ENCODE peak calls at places on chromosomes 4 and X, in five cellular contexts. A is colonic mucosa, R is lung, C is AG09319, N is cardiac muscle cell. S is an unnamed sample.

GRCh38 chrX:73562458-73562857 is 539 bp upstream of the CHIC1 start:
- DNase-seq in R (no peak), C (no peak), N (no peak), A (no peak), S (no peak)

GRCh38 chr4:80006935-80007744 is 65.9 kb downstream of the ANTXR2 start:
- DNase-seq in A (no peak), R (no peak), N (no peak), C (no peak), S (no peak)

GRCh38 chr4:11404431-11404830 is 24.3 kb downstream of the HS3ST1 start:
- DNase-seq in A (no peak), R (no peak), C (no peak), N (no peak), S (no peak)

GRCh38 chr4:41532880-41533279 is 5.1 kb upstream of the LIMCH1 start:
- DNase-seq in C (no peak), A (no peak), N (no peak), R (no peak), S (no peak)

GRCh38 chr4:163415668-163416067 is 57.9 kb downstream of the TKTL2 start:
- DNase-seq in R (no peak), A (no peak), N (no peak), C (no peak), S (no peak)

GRCh38 chr4:30839583-30840520 is 119.7 kb downstream of the PCDH7 start:
- DNase-seq in N (no peak), C (no peak), A (no peak), R (no peak), S (no peak)

GRCh38 chrX:118383120-118383519 is 37.2 kb downstream of the WDR44 start:
- DNase-seq in A (no peak), N (no peak), C (no peak), R (no peak), S (no peak)

GRCh38 chrX:17805120-17805519 is 56.0 kb downstream of the RAI2 start:
- DNase-seq in A (no peak), N (no peak), C (no peak), R (no peak), S (no peak)

GRCh38 chr4:38804654-38805295 is at the start of gene TLR1:
- DNase-seq in A (no peak), C (peak), N (peak), R (no peak), S (no peak)

GRCh38 chr4:129342820-129343219 is 246.9 kb downstream of the C4orf33 start:
- DNase-seq in A (no peak), C (peak), R (no peak), N (no peak), S (no peak)

GRCh38 chr4:121777625-121778024 is 12.7 kb upstream of the SMIM43 start:
- DNase-seq in A (no peak), C (no peak), N (no peak), R (no peak), S (no peak)

GRCh38 chrX:110588164-110588563 is 207.5 kb downstream of the CHRDL1 start:
- DNase-seq in R (no peak), A (no peak), C (no peak), N (peak), S (no peak)

GRCh38 chr4:30073001-30073710 is 647.0 kb upstream of the PCDH7 start:
- DNase-seq in N (no peak), C (no peak), R (no peak), A (no peak), S (no peak)

GRCh38 chr4:22202351-22203343 is 254.1 kb upstream of the KCNIP4 start:
- DNase-seq in N (no peak), C (no peak), A (peak), R (no peak), S (no peak)

GRCh38 chr4:176451441-176451840 is 131.7 kb downstream of the SPCS3 start:
- DNase-seq in A (no peak), C (no peak), N (no peak), R (no peak), S (no peak)

GRCh38 chr4:162116085-162116784 is 47.6 kb downstream of the FSTL5 start:
- DNase-seq in A (no peak), N (no peak), C (no peak), R (no peak), S (no peak)

GRCh38 chr4:155299103-155299502 is 77.7 kb downstream of the MAP9 start:
- DNase-seq in R (no peak), N (no peak), C (no peak), A (no peak), S (no peak)

GRCh38 chr4:52317361-52317879 is 266.3 kb downstream of the SPATA18 start:
- DNase-seq in A (no peak), C (no peak), N (no peak), R (no peak), S (no peak)

GRCh38 chr4:168451331-168451730 is 29.0 kb downstream of the DDX60L start:
- DNase-seq in R (no peak), N (no peak), C (no peak), A (no peak), S (no peak)

GRCh38 chrX:139293991-139294390 is 236.5 kb upstream of the F9 start:
- DNase-seq in C (no peak), A (no peak), N (no peak), R (no peak), S (no peak)

GRCh38 chr4:128322986-128323385 is 35.4 kb upstream of the PGRMC2 start:
- DNase-seq in R (no peak), N (no peak), C (no peak), A (no peak), S (no peak)

GRCh38 chr4:3451956-3452355 is 10.2 kb downstream of the HGFAC start:
- DNase-seq in R (no peak), C (peak), N (no peak), A (no peak), S (no peak)

GRCh38 chr4:82797591-82798081 is 960 bp downstream of the SCD5 start:
- DNase-seq in N (peak), A (no peak), R (no peak), C (no peak), S (peak)

GRCh38 chr4:155338196-155338595 is 38.6 kb downstream of the MAP9 start:
- DNase-seq in N (no peak), R (no peak), C (no peak), A (no peak), S (no peak)

GRCh38 chr4:74056114-74056857 is 17.8 kb upstream of the CXCL3 start:
- DNase-seq in C (no peak), N (no peak), R (no peak), A (no peak), S (no peak)

GRCh38 chr4:134650461-134650860 is 448.9 kb upstream of the PABPC4L start:
- DNase-seq in A (no peak), N (no peak), C (no peak), R (no peak), S (no peak)
- TF ChIP-seq CTCF in A (no peak), N (no peak), C (no peak), R (no peak), S (no peak)

DNA sequence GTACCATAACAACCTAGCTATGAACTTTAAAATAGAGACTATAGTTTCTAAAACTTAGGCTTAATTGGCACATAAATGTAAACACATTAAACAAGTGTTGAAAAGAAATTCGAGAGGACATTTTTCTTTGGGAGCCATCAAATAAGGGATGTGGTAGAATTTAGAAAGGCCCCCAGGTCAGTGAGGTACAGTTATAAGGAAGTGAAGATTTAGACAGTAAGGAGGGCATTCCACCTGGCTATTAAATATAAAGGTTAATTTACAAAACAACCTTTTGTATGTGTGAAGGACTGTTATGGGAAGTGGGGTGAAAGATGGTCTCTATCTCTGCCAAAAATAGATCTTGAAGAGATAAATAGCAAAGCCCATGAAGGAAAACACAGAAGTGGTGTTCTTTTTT is 83.9 kb downstream of the AFF1 start:
- DNase-seq in A (no peak), C (no peak), R (no peak), N (no peak), S (no peak)
- TF ChIP-seq CTCF in A (no peak), C (no peak), R (no peak), N (no peak), S (no peak)

DNA sequence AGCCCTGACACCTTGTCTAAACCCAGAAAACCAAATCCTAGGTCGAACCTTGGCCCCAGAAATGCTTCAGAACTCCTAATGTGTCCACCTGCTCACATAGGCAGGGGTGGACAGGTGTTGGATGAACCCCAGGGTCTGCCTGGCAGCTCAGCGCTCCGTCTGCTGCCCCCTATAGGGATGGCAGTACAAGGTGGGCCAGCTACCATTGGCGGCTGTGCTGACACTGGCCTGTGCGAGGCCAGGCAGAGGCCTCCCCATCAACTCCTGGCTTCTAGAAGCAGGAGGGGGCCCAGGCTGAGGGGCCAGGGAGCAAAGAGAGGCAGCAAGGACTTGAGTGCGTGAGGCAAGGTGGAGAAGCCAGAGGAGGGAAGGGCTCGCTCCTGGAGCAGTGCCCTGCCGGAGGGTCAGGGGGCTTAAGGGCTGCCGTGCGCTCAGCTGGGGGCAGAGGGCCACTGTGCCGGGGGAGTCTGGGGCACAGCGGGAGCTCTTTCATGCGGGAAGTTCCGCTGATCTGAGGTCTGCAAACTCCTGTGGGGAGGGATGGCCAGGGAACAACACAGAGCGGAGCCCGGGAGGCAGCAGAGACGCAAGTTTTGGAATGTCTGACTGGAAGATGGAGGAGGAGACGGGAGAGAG is 20.6 kb downstream of the CCNQ start:
- DNase-seq in C (no peak), A (no peak), N (no peak), R (no peak), S (no peak)
- TF ChIP-seq CTCF in C (no peak), A (no peak), N (no peak), R (no peak), S (no peak)

DNA sequence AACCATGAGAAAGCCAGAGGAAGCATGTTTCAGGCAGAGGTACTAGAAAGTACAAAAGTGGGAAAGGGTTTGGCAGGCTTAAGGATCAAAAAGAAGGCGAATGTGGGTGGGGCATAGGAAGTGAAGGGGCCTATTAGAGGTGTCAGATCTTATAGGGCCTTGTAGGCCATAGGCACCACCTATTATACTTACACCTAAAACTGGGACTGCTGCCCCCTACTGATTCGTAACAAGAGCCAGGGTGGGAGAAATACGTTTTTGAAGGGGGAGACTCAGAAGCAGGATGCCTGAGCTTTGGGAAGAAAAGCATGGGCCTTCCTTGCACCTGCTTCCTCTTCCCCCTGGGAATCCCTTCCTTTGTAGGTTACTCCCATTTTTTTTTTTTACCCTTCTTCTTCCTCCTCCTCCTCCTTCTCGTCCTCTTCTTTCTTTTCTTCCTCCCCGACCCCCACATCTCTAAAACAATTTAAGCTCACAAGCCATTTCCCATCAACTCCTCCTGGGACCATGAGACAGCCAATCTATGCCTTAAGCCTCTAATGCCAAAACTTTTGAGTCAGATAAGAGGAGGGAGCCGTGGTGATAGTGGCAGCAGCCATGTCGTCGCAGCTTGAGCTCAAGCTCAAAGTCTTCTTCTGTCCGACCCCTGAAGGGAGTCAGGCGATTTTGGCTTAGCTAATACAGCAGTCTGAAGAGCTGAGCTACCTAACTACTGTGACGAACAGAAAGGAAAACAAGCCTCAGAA is 40.8 kb upstream of the GPC3 start:
- DNase-seq in C (no peak), N (peak), R (no peak), A (no peak), S (no peak)
- TF ChIP-seq CTCF in C (no peak), N (no peak), R (no peak), A (no peak), S (no peak)

DNA sequence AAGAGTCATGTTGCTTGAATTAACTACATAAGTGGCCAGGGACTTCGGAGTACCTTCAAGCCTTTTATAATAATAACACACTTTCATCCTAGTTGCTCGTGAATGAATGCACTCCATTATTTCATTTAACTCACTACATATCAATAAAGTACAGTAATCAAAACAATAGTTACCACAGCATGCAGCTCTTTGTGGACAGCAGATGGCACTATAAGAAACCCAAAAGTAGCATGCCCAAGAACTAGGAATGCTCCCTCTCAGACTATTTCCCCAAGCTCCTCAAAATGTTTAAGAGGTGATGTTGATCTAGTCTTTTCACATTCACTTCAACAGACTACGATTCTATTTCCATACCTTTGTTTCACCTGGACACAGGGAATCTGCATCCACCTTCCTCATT is 500.8 kb upstream of the DIAPH2 start:
- DNase-seq in N (no peak), A (no peak), R (no peak), C (no peak), S (no peak)
- TF ChIP-seq CTCF in N (peak), A (no peak), R (no peak), C (peak), S (no peak)

GRCh38 chr4:173044340-173044739 is 124.3 kb upstream of the GALNT7 start:
- DNase-seq in R (no peak), A (no peak), N (no peak), C (no peak), S (no peak)

GRCh38 chr4:173046818-173047217 is 121.8 kb upstream of the GALNT7 start:
- DNase-seq in A (no peak), C (no peak), R (no peak), N (no peak), S (no peak)

GRCh38 chr4:173051697-173052096 is 116.9 kb upstream of the GALNT7 start:
- DNase-seq in C (no peak), A (no peak), N (no peak), R (no peak), S (no peak)

GRCh38 chr4:173041482-173041881 is 127.1 kb upstream of the GALNT7 start:
- DNase-seq in N (no peak), R (no peak), A (no peak), C (no peak), S (no peak)

GRCh38 chr4:173046144-173046543 is 122.5 kb upstream of the GALNT7 start:
- DNase-seq in R (no peak), C (no peak), A (no peak), N (no peak), S (no peak)
- TF ChIP-seq CTCF in R (no peak), C (no peak), A (no peak), N (no peak), S (no peak)

GRCh38 chrX:9501362-9501761 is 36.5 kb downstream of the TBL1X start:
- DNase-seq in C (no peak), R (no peak), N (no peak), A (no peak), S (no peak)
- TF ChIP-seq CTCF in C (no peak), R (no peak), N (no peak), A (no peak), S (no peak)

GRCh38 chrX:95823796-95824195 is 860.8 kb upstream of the DIAPH2 start:
- DNase-seq in A (no peak), R (no peak), C (no peak), N (no peak), S (no peak)
- TF ChIP-seq CTCF in A (no peak), R (no peak), C (no peak), N (no peak), S (no peak)

GRCh38 chrX:108020631-108021030 is 24.2 kb upstream of the VSIG1 start:
- DNase-seq in C (no peak), N (peak), A (no peak), R (no peak), S (no peak)
- TF ChIP-seq CTCF in C (peak), N (peak), A (peak), R (peak), S (no peak)

DNA sequence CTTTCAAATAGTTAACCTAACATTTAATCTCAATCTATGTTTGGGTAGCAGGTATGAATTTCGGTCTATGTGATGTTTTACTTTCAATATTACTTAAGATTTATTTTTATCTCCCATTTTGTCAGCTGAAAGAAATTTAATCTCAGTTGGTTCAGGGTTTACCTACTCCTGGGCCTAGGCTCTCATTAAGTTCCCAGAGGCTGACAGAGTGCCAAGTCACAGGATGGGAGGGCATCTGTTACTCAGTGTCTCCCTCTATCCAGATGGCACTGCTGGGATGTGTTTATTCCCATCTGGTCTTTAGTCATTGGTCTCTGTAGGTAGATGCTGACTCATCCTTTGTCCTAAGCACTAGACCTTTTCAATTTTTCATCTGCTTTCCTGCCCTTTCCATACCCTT is 129.4 kb upstream of the ARSJ start:
- DNase-seq in A (no peak), R (no peak), N (no peak), C (no peak), S (no peak)
- TF ChIP-seq CTCF in A (no peak), R (no peak), N (no peak), C (no peak), S (no peak)

S was measured in natural killer cell.